ENCODE peak calls at places on chromosomes 4 and X, in five cellular contexts. A is H9, E is trophoblast cell, G is mesenchymal stem cell, Y is H1. F is an unnamed sample.

GRCh38 chrX:40581333-40581910 is 652 bp downstream of the ATP6AP2 start:
- DNase-seq in Y (no peak), G (peak), E (no peak), A (no peak), F (no peak)

GRCh38 chrX:83022020-83022419 is 486.1 kb upstream of the POU3F4 start:
- DNase-seq in A (no peak), E (no peak), Y (peak), G (peak), F (no peak)

GRCh38 chr4:165207016-165207430 is 338 bp upstream of the KLHL2 start:
- DNase-seq in G (no peak), Y (no peak), E (no peak), A (peak), F (peak)

GRCh38 chrX:121902463-121902862 is 855.1 kb downstream of the GLUD2 start:
- DNase-seq in A (no peak), E (no peak), Y (no peak), G (no peak), F (no peak)

GRCh38 chrX:46251755-46252154 is 293.5 kb downstream of the ZNF674 start:
- DNase-seq in G (peak), Y (no peak), E (peak), A (no peak), F (no peak)

GRCh38 chrX:9434151-9434550 is 30.7 kb upstream of the TBL1X start:
- DNase-seq in Y (no peak), A (no peak), E (no peak), G (no peak), F (no peak)

GRCh38 chrX:129000797-129001196 is 522.5 kb downstream of the SMARCA1 start:
- DNase-seq in Y (no peak), E (no peak), G (no peak), A (no peak), F (no peak)

GRCh38 chrX:1322393-1322792 is 14.2 kb upstream of the IL3RA start:
- DNase-seq in Y (no peak), A (no peak), E (no peak), G (peak), F (no peak)

GRCh38 chr4:5758741-5759140 is 47.7 kb downstream of the EVC start:
- DNase-seq in A (no peak), E (peak), G (peak), Y (no peak), F (no peak)

GRCh38 chr4:4659871-4660651 is 118.2 kb upstream of the STX18 start:
- DNase-seq in E (no peak), Y (no peak), G (peak), A (no peak), F (no peak)

GRCh38 chr4:83082777-83083176 is 31.8 kb downstream of the PLAC8 start:
- DNase-seq in G (no peak), A (no peak), Y (no peak), E (peak), F (no peak)

GRCh38 chr4:59500103-59500502 is 1700.0 kb upstream of the ADGRL3 start:
- DNase-seq in A (no peak), Y (no peak), E (no peak), G (no peak), F (no peak)

GRCh38 chr4:118286685-118287084 is 66.1 kb downstream of the PRSS12 start:
- DNase-seq in Y (no peak), A (no peak), E (no peak), G (no peak), F (no peak)
- H4K8ac ChIP-seq in Y (no peak), A (no peak), E (no peak), G (no peak), F (no peak)

DNA sequence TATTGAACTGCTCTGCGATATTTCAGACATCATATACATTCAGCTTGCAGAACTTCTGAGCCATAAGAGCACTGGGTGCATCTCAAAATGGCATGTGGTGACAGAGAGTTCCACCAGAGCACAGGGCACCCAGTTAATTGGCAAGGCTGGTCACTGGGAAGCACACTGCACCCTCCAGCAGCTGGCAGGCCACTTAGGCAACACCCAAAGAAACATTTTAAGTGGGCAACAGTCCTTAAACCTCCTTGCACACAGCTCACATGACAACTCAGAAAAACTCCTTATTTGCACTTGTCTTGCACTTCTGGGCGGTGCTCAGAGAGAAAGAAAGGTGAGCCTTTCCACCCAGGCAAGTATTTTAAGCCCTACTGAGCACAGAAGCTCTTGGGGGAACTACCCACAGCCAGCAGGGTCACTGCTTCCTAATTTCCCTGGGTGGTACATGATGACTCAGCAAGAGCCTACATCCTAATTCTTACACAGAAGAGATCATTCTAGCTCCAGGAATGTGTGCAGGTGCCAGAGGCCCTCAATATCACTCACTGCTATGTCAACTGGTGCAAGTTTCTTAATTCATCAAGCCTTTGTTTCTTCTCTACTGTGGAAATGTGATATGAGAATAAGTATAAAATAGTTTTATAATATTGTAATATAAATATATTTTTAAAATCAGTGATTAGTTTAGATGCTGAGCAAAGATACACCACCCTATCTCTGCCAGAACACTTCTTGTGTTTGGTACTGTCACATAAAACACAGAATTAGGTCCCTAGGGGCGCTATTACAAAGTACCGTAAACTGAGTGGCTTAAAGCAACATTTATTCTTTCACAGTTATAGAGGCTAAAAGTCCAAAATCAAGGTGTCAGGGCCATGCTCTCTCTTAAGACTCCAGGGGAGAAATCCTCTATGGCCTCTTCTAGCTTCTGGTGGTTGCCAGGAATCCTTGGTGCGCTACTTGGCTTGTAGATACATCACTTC is 155.1 kb upstream of the PPARGC1A start:
- DNase-seq in G (no peak), E (no peak), Y (no peak), A (no peak), F (no peak)
- H2BK12ac ChIP-seq in G (no peak), E (no peak), Y (no peak), A (no peak), F (no peak)

DNA sequence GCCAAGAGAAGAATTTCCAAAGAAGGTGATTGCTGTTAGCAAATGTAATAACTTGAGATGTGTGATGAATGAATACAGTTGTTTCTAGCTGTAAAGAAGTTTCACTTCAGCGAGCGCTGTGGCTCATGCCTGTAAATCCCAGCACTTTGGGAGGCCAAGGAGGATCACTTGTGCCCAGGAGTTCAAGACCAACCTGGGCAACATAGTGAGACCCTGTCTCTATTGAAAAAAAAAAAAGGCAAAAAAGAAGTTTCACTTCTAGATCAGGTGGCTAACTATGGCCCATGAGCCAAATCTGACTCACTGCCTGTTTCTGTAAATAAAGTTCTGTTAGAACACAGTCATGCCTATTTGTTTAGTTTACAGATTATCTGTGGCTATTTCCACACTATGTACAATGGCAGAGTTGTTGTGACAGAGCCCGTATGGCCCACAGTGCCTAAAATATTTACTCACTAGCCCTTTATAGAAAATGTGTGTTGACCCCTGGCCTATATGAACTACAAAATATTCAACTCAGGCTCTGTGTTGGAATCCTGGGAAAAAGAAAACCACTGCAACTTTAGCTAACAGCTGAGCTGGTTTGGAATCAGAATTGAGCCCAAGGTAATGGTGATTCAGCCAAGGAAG is 54.1 kb upstream of the PRPS1 start:
- DNase-seq in G (peak), A (no peak), Y (no peak), E (peak), F (no peak)
- H4K8ac ChIP-seq in G (peak), A (no peak), Y (no peak), E (no peak), F (no peak)

DNA sequence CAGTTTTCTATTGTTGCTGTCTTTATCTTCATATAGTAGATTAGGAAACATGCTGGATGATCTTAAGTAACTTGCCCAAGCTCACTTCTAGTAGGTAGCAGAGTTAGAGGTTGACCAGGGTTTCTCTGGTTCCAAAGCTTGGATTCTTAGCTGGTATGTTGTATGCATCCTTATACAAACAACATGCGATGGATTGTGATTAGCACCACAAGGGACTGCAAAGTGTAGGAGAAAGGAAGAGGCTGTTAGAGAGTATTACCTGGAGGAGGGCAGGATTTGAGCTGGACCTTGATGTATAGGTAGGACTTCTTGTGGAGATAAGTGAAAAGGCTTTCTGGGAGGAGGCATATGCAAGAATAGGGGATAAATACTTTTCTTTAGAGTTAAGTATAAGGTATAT is 5.6 kb downstream of the STIM2 start:
- DNase-seq in Y (no peak), A (no peak), E (no peak), G (no peak), F (no peak)
- H2BK12ac ChIP-seq in Y (no peak), A (no peak), E (no peak), G (no peak), F (no peak)

GRCh38 chr4:52861171-52861873 is 795 bp upstream of the RASL11B start:
- DNase-seq in E (no peak), A (no peak), G (no peak), Y (no peak), F (no peak)
- H4K8ac ChIP-seq in E (peak), A (no peak), G (peak), Y (peak), F (no peak)

GRCh38 chr4:77899607-77900006 is 37.0 kb downstream of the MRPL1 start:
- DNase-seq in A (no peak), G (peak), Y (no peak), E (no peak), F (no peak)

GRCh38 chr4:77905651-77906263 is 43.1 kb downstream of the MRPL1 start:
- DNase-seq in E (no peak), Y (no peak), G (no peak), A (no peak), F (no peak)

DNA sequence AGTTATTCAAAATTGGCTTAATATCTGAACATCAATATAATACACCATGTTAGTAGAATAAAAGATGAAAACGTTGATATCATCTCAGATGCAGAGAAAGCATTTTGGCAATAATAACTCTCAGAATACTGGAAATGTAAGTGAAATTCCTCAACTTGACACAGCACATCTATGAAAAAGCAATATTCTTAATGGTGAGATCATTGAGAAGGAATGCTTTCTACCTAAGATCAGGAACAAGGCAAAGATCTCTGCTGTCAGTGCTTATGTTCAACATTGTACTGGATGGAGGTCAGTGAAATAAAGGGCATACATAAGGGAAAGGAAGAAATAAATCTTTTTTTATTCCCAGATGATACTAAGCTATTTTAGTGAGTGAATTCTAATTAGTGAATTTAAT is 40.6 kb downstream of the MRPL1 start:
- DNase-seq in A (no peak), E (peak), Y (no peak), G (no peak), F (no peak)
- H2BK12ac ChIP-seq in A (no peak), E (no peak), Y (no peak), G (no peak), F (no peak)

GRCh38 chr4:57063518-57063917 is 46.7 kb downstream of the IGFBP7 start:
- DNase-seq in E (no peak), A (no peak), G (no peak), Y (no peak), F (no peak)
- H4K8ac ChIP-seq in E (no peak), A (no peak), G (no peak), Y (no peak), F (no peak)

F was measured in neuronal stem cell.